ENCODE peak calls at places on chromosomes 4 and X, in six cellular contexts. F is naive thymus-derived CD4-positive, alpha-beta T cell; N is left lung; Q is tibial artery; L is NCI-H2107; A is stimulated activated CD4-positive, alpha-beta T cell treated with anti-CD3 and anti-CD28 coated beads, Interleukin-1b, Interleukin-23, amount 100 ng/mL, for 48 hours. O is an unnamed sample.
A peak's percentile ranks its signal among the peaks of the same experiment; 100 is the strongest.

GRCh38 chr4:19239565-19239964 is 1012.1 kb upstream of the SLIT2 start:
- DNase-seq in F (no peak), N (no peak), Q (no peak), L (no peak), A (no peak), O (no peak)

GRCh38 chr4:159369256-159369655 is 266.4 kb downstream of the RAPGEF2 start:
- DNase-seq in F (no peak), N (no peak), Q (no peak), L (no peak), A (no peak), O (no peak)

GRCh38 chr4:153676984-153677383 is 7.1 kb upstream of the TLR2 start:
- DNase-seq in F (no peak), N (no peak), Q (no peak), L (no peak), A (no peak), O (no peak)

GRCh38 chr4:8741513-8742226 is 130.0 kb downstream of the HMX1 start:
- DNase-seq in F (no peak), N (no peak), Q (no peak), L (no peak), A (no peak), O (no peak)

GRCh38 chr4:138540056-138540800 is 298.1 kb upstream of the SLC7A11 start:
- DNase-seq in F (no peak), N (no peak), Q (no peak), L (no peak), A (no peak), O (no peak)

GRCh38 chr4:116705466-116705865 is 379.9 kb downstream of the TRAM1L1 start:
- DNase-seq in F (no peak), N (peak; percentile 65), Q (no peak), L (no peak), A (no peak), O (no peak)

GRCh38 chrX:14777484-14777883 is 95.4 kb downstream of the FANCB start:
- DNase-seq in F (no peak), N (no peak), Q (no peak), L (no peak), A (no peak), O (no peak)

GRCh38 chrX:24658421-24658820 is 11.3 kb upstream of the PCYT1B start:
- DNase-seq in F (no peak), N (no peak), Q (no peak), L (no peak), A (no peak), O (no peak)

GRCh38 chrX:118872102-118872566 is 48.5 kb downstream of the ZCCHC12 start:
- DNase-seq in F (no peak), N (no peak), Q (peak; percentile 22), L (no peak), A (no peak), O (peak; percentile 24)

GRCh38 chrX:70033348-70033747 is 16.4 kb downstream of the AWAT2 start:
- DNase-seq in F (peak; percentile 7), N (no peak), Q (no peak), L (no peak), A (peak; percentile 16), O (no peak)

GRCh38 chrX:72045552-72046277 is 86.0 kb downstream of the RTL5 start:
- DNase-seq in F (no peak), N (no peak), Q (no peak), L (no peak), A (no peak), O (no peak)

GRCh38 chr4:72846280-72847111 is 223.0 kb downstream of the COX18 start:
- DNase-seq in F (no peak), N (peak; percentile 24), Q (no peak), L (no peak), A (no peak), O (no peak)

GRCh38 chr4:24559032-24559821 is 25.1 kb downstream of the DHX15 start:
- DNase-seq in F (no peak), N (no peak), Q (no peak), L (no peak), A (no peak), O (no peak)